ENCODE peak calls at places on chromosomes 11 and 22, in five cellular contexts. M, W, V, B and N are unnamed samples.

GRCh38 chr22:21573750-21574494 is 6.4 kb downstream of the UBE2L3 start:
- DNase-seq in M (no peak), W (no peak), V (no peak), B (no peak), N (no peak)

GRCh38 chr22:36156515-36157419 is 3.8 kb downstream of the APOL3 start:
- DNase-seq in M (peak), W (peak), V (peak), B (peak), N (peak)

GRCh38 chr11:100354736-100355135 is 332.4 kb upstream of the ARHGAP42 start:
- DNase-seq in M (no peak), W (no peak), V (no peak), B (no peak), N (no peak)

GRCh38 chr11:59678118-59678812 is 9.4 kb upstream of the PATL1 start:
- DNase-seq in M (no peak), W (no peak), V (no peak), B (no peak), N (no peak)

GRCh38 chr11:135069884-135070283 is 657.8 kb upstream of the B3GAT1 start:
- DNase-seq in M (no peak), W (no peak), V (no peak), B (peak), N (no peak)

GRCh38 chr22:26617251-26618199 is at the start of gene CRYBB1:
- DNase-seq in M (no peak), W (peak), V (no peak), B (no peak), N (no peak)

GRCh38 chr22:47206185-47206584 is 443.7 kb downstream of the TBC1D22A start:
- DNase-seq in M (no peak), W (no peak), V (no peak), B (no peak), N (no peak)

GRCh38 chr11:127066426-127067090 is 66.0 kb upstream of the KIRREL3 start:
- DNase-seq in M (no peak), W (no peak), V (peak), B (no peak), N (no peak)

GRCh38 chr22:49734882-49735281 is 92.8 kb downstream of the BRD1 start:
- DNase-seq in M (no peak), W (no peak), V (no peak), B (peak), N (no peak)

GRCh38 chr11:35953081-35953480 is 9.2 kb downstream of the LDLRAD3 start:
- DNase-seq in M (peak), W (no peak), V (no peak), B (no peak), N (no peak)

DNA sequence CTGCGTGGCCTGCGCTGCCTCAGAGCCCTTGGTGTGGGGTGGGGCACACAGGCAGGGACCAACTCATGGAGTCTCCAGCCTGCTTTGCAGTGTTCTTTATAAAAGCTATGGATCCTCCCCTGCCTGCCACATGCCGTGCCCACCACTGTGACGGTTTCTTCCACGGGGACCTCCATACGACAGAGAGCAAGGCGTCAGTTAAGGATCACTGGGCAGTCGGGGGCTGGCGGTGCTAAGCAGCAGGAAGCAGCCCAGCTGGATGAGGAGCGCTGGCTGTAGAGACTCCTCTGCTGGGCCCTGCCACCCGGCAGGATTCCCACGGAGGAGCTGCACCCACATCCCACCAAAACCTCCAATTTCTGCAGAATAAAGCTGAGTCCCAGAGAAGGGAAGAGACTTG is 23.1 kb upstream of the EFCAB6 start:
- DNase-seq in M (no peak), W (no peak), V (no peak), B (no peak), N (no peak)
- H3K27ac ChIP-seq in M (no peak), W (no peak), V (no peak), B (no peak), N (no peak)

DNA sequence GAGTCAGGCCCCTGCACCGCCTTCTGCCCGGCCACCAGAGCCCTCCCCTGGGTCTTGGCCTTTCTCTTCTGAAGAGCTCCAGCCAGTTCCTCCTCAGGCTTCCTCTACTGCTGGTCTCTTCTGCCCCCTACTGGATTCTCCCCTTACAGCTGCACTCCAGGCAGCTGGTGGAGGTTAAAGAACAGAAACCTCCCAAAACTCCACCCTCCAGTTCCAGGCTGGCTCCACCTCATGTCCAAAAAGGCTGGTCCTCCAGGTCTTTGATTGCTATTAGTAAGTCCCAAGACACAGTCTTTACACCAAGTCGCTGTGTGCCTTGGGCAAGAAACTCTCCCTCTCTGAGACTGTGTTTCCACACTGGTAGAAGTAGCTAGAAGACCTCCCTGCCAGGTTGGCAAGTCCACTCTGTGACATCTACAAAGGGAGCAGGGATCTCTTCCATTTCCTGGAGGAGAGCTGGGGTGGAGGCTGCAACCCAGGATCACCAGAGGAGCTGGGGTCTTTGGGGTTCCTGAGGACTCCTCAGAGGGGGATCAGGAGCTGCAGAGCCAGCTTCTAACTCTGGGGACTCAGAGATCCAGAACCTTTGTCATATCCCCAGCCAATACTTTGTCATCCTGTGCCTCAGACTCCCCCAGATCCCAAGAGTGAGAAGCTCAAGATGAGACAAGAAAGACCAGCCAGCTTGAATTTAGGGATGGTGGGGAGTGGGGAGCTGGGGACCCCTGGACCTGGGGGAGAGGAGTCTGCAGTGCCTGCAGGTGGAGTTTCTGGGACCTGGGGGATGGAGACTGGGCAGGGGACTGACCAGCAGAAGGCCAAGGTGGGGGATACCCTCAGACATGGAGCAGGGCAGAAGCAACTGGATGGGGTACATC is 3.4 kb upstream of the IGLL5 start:
- DNase-seq in M (peak), W (peak), V (peak), B (no peak), N (no peak)
- TF ChIP-seq CTCF in M (peak), W (peak), V (peak), B (peak), N (peak)

GRCh38 chr11:114131366-114131963 is 72.0 kb downstream of the ZBTB16 start:
- DNase-seq in M (peak), W (no peak), V (no peak), B (no peak), N (no peak)
- H3K4me3 ChIP-seq in M (peak), W (no peak), V (no peak), B (no peak), N (no peak)

GRCh38 chr11:112318193-112318592 is 57.5 kb upstream of the PLET1 start:
- DNase-seq in M (no peak), W (no peak), V (no peak), B (no peak), N (peak)
- H3K27ac ChIP-seq in M (no peak), W (no peak), V (peak), B (no peak), N (peak)

GRCh38 chr11:2886191-2886894 is 768 bp upstream of the CDKN1C start:
- DNase-seq in M (no peak), W (no peak), V (no peak), B (no peak), N (no peak)

GRCh38 chr11:2885676-2886081 is at the start of gene CDKN1C:
- DNase-seq in M (peak), W (peak), V (peak), B (peak), N (no peak)

GRCh38 chr11:2884424-2884815 is 1.2 kb downstream of the CDKN1C start:
- DNase-seq in M (no peak), W (no peak), V (no peak), B (peak), N (no peak)

GRCh38 chr11:2883717-2884423 is 1.7 kb downstream of the CDKN1C start:
- DNase-seq in M (no peak), W (no peak), V (no peak), B (no peak), N (no peak)

DNA sequence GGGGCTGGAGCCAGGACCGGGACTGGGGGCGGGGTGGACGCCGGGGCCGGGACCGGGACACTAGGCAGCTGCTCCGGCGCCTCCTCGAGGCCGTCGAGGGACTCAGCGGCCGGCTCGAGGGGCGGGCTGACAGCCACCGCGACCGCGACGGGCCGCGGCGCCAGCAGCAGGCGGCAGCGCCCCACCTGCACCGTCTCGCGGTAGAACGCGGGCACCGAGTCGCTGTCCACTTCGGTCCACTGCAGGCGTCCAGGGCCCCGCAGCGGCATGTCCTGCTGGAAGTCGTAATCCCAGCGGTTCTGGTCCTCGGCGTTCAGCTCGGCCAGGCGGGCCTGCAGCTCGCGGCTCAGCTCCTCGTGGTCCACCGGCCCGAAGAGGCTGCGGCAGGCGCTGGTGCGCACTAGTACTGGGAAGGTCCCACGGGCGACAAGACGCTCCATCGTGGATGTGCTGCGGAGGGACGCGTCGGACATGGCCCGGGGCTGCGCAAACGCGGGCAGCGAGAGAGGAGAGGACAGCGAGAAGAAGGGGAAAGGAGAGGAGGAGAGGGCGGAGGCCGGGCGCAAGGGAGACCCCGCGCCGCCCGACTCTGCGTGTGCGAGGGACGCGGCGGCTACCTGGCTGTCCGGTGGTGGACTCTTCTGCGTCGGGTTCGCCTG is 429 bp downstream of the CDKN1C start:
- DNase-seq in M (no peak), W (no peak), V (no peak), B (peak), N (no peak)
- TF ChIP-seq CTCF in M (peak), W (peak), V (peak), B (peak), N (no peak)

GRCh38 chr11:64887757-64888405 is 9.5 kb upstream of the EHD1 start:
- DNase-seq in M (peak), W (peak), V (peak), B (peak), N (no peak)
- H3K4me3 ChIP-seq in M (peak), W (peak), V (peak), B (peak), N (no peak)

GRCh38 chr22:20530368-20531153 is 23.2 kb downstream of the MED15 start:
- DNase-seq in M (no peak), W (no peak), V (no peak), B (no peak), N (no peak)
- H3K27ac ChIP-seq in M (peak), W (peak), V (peak), B (peak), N (peak)

GRCh38 chr22:22666307-22667091 is 22.1 kb downstream of the GGTLC2 start:
- DNase-seq in M (no peak), W (peak), V (no peak), B (no peak), N (no peak)
- TF ChIP-seq CTCF in M (no peak), W (peak), V (peak), B (peak), N (peak)

GRCh38 chr11:8684600-8685290 is 2.2 kb downstream of the RPL27A start:
- DNase-seq in M (no peak), W (no peak), V (no peak), B (no peak), N (no peak)

GRCh38 chr11:8683115-8683807 is 669 bp downstream of the RPL27A start:
- DNase-seq in M (no peak), W (no peak), V (peak), B (peak), N (no peak)

GRCh38 chr11:8685820-8686219 is 3.2 kb downstream of the RPL27A start:
- DNase-seq in M (no peak), W (no peak), V (no peak), B (no peak), N (no peak)

GRCh38 chr11:8686325-8686724 is 3.7 kb downstream of the RPL27A start:
- DNase-seq in M (no peak), W (no peak), V (peak), B (no peak), N (no peak)

DNA sequence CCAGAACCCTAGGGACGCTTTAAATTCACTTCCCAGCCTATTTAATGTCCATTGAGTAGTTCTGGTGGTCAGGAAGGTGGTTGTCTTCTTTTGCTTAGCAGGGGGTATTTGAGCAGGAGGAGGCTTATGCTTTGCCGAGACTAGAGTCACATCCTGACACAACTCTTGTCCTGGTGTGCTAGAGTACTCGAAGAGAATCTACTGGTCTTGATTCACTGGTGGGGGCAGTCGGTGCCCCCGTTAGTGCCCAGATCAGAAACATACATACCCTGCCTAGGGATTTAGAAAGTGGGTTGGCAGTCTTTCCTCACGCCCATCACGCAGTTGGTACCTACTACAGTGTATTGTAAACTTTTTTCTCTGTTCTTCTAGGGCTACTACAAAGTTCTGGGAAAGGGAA is 2.7 kb downstream of the RPL27A start:
- DNase-seq in M (no peak), W (no peak), V (no peak), B (no peak), N (no peak)
- H3K4me3 ChIP-seq in M (no peak), W (no peak), V (no peak), B (no peak), N (peak)